ENCODE peak calls at places on chromosomes 1 and 21, in ten cellular contexts. One of them, this sample, is unnamed.

GRCh38 chr1:21289700-21290545 is at the start of gene ECE1:
- DNase-seq in T-helper 1 cell: peak; percentile 62
- DNase-seq in MCF 10A: peak; percentile 34
- DNase-seq in AG10803: no peak
- DNase-seq in fibroblast of mammary gland: no peak
- DNase-seq in NCI-H1105: peak; percentile 44
- DNase-seq in C1 segment of cervical spinal cord: no peak
- DNase-seq in neural progenitor cell: peak; percentile 76
- DNase-seq in NK-92 treated with Interleukin-12 subunit alpha and Interleukin-12 subunit beta, amount 100 ng/mL, for 24 hours: no peak
- DNase-seq in activated T-cell treated with anti-CD3 and anti-CD28 coated beads, Interleukin-2, amount 50 U/mL, for 72 hours: peak; percentile 56
- DNase-seq in this sample: no peak

GRCh38 chr1:21774835-21775541 is 8.0 kb downstream of the USP48 start:
- DNase-seq in T-helper 1 cell: no peak
- DNase-seq in MCF 10A: no peak
- DNase-seq in AG10803: no peak
- DNase-seq in fibroblast of mammary gland: no peak
- DNase-seq in NCI-H1105: no peak
- DNase-seq in C1 segment of cervical spinal cord: no peak
- DNase-seq in neural progenitor cell: no peak
- DNase-seq in NK-92 treated with Interleukin-12 subunit alpha and Interleukin-12 subunit beta, amount 100 ng/mL, for 24 hours: no peak
- DNase-seq in activated T-cell treated with anti-CD3 and anti-CD28 coated beads, Interleukin-2, amount 50 U/mL, for 72 hours: no peak
- DNase-seq in this sample: no peak

GRCh38 chr1:244096066-244096610 is 45.1 kb downstream of the ZBTB18 start:
- DNase-seq in T-helper 1 cell: no peak
- DNase-seq in MCF 10A: no peak
- DNase-seq in AG10803: no peak
- DNase-seq in fibroblast of mammary gland: no peak
- DNase-seq in NCI-H1105: no peak
- DNase-seq in C1 segment of cervical spinal cord: no peak
- DNase-seq in neural progenitor cell: no peak
- DNase-seq in NK-92 treated with Interleukin-12 subunit alpha and Interleukin-12 subunit beta, amount 100 ng/mL, for 24 hours: no peak
- DNase-seq in activated T-cell treated with anti-CD3 and anti-CD28 coated beads, Interleukin-2, amount 50 U/mL, for 72 hours: no peak
- DNase-seq in this sample: no peak

GRCh38 chr1:243233908-243234307 is 21.2 kb downstream of the CEP170 start:
- DNase-seq in T-helper 1 cell: no peak
- DNase-seq in MCF 10A: no peak
- DNase-seq in AG10803: peak; percentile 74
- DNase-seq in fibroblast of mammary gland: peak; percentile 89
- DNase-seq in NCI-H1105: no peak
- DNase-seq in C1 segment of cervical spinal cord: no peak
- DNase-seq in neural progenitor cell: no peak
- DNase-seq in NK-92 treated with Interleukin-12 subunit alpha and Interleukin-12 subunit beta, amount 100 ng/mL, for 24 hours: no peak
- DNase-seq in activated T-cell treated with anti-CD3 and anti-CD28 coated beads, Interleukin-2, amount 50 U/mL, for 72 hours: no peak
- DNase-seq in this sample: peak; percentile 80

GRCh38 chr1:34739613-34740012 is 15.2 kb upstream of the GJB5 start:
- DNase-seq in T-helper 1 cell: no peak
- DNase-seq in MCF 10A: no peak
- DNase-seq in AG10803: no peak
- DNase-seq in fibroblast of mammary gland: no peak
- DNase-seq in NCI-H1105: no peak
- DNase-seq in C1 segment of cervical spinal cord: no peak
- DNase-seq in neural progenitor cell: peak; percentile 63
- DNase-seq in NK-92 treated with Interleukin-12 subunit alpha and Interleukin-12 subunit beta, amount 100 ng/mL, for 24 hours: no peak
- DNase-seq in activated T-cell treated with anti-CD3 and anti-CD28 coated beads, Interleukin-2, amount 50 U/mL, for 72 hours: no peak
- DNase-seq in this sample: no peak

GRCh38 chr1:234732671-234733390 is 122.9 kb upstream of the IRF2BP2 start:
- DNase-seq in T-helper 1 cell: no peak
- DNase-seq in MCF 10A: no peak
- DNase-seq in AG10803: no peak
- DNase-seq in fibroblast of mammary gland: no peak
- DNase-seq in NCI-H1105: no peak
- DNase-seq in C1 segment of cervical spinal cord: no peak
- DNase-seq in neural progenitor cell: no peak
- DNase-seq in NK-92 treated with Interleukin-12 subunit alpha and Interleukin-12 subunit beta, amount 100 ng/mL, for 24 hours: no peak
- DNase-seq in activated T-cell treated with anti-CD3 and anti-CD28 coated beads, Interleukin-2, amount 50 U/mL, for 72 hours: no peak
- DNase-seq in this sample: no peak

GRCh38 chr1:156074661-156075060 is 7.6 kb downstream of the MEX3A start:
- DNase-seq in T-helper 1 cell: no peak
- DNase-seq in MCF 10A: no peak
- DNase-seq in AG10803: no peak
- DNase-seq in fibroblast of mammary gland: no peak
- DNase-seq in NCI-H1105: no peak
- DNase-seq in C1 segment of cervical spinal cord: no peak
- DNase-seq in neural progenitor cell: peak; percentile 47
- DNase-seq in NK-92 treated with Interleukin-12 subunit alpha and Interleukin-12 subunit beta, amount 100 ng/mL, for 24 hours: no peak
- DNase-seq in activated T-cell treated with anti-CD3 and anti-CD28 coated beads, Interleukin-2, amount 50 U/mL, for 72 hours: no peak
- DNase-seq in this sample: no peak

GRCh38 chr1:231420299-231420958 is 1.7 kb downstream of the EGLN1 start:
- DNase-seq in T-helper 1 cell: no peak
- DNase-seq in MCF 10A: peak; percentile 46
- DNase-seq in AG10803: peak; percentile 10
- DNase-seq in fibroblast of mammary gland: peak; percentile 40
- DNase-seq in NCI-H1105: no peak
- DNase-seq in C1 segment of cervical spinal cord: no peak
- DNase-seq in neural progenitor cell: peak; percentile 27
- DNase-seq in NK-92 treated with Interleukin-12 subunit alpha and Interleukin-12 subunit beta, amount 100 ng/mL, for 24 hours: no peak
- DNase-seq in activated T-cell treated with anti-CD3 and anti-CD28 coated beads, Interleukin-2, amount 50 U/mL, for 72 hours: no peak
- DNase-seq in this sample: peak; percentile 47

GRCh38 chr21:36065497-36066036 is 4.3 kb upstream of the CBR1 start:
- DNase-seq in T-helper 1 cell: no peak
- DNase-seq in MCF 10A: peak; percentile 47
- DNase-seq in AG10803: peak; percentile 60
- DNase-seq in fibroblast of mammary gland: peak; percentile 80
- DNase-seq in NCI-H1105: no peak
- DNase-seq in C1 segment of cervical spinal cord: no peak
- DNase-seq in neural progenitor cell: no peak
- DNase-seq in NK-92 treated with Interleukin-12 subunit alpha and Interleukin-12 subunit beta, amount 100 ng/mL, for 24 hours: no peak
- DNase-seq in activated T-cell treated with anti-CD3 and anti-CD28 coated beads, Interleukin-2, amount 50 U/mL, for 72 hours: peak; percentile 24
- DNase-seq in this sample: peak; percentile 74

GRCh38 chr21:14742119-14742518 is 196.0 kb upstream of the SAMSN1 start:
- DNase-seq in T-helper 1 cell: no peak
- DNase-seq in MCF 10A: no peak
- DNase-seq in AG10803: no peak
- DNase-seq in fibroblast of mammary gland: peak; percentile 6
- DNase-seq in NCI-H1105: no peak
- DNase-seq in C1 segment of cervical spinal cord: no peak
- DNase-seq in neural progenitor cell: no peak
- DNase-seq in NK-92 treated with Interleukin-12 subunit alpha and Interleukin-12 subunit beta, amount 100 ng/mL, for 24 hours: no peak
- DNase-seq in activated T-cell treated with anti-CD3 and anti-CD28 coated beads, Interleukin-2, amount 50 U/mL, for 72 hours: no peak
- DNase-seq in this sample: peak; percentile 53

GRCh38 chr1:64938991-64939390 is 27.4 kb downstream of the JAK1 start:
- DNase-seq in T-helper 1 cell: no peak
- DNase-seq in MCF 10A: no peak
- DNase-seq in AG10803: no peak
- DNase-seq in fibroblast of mammary gland: no peak
- DNase-seq in NCI-H1105: no peak
- DNase-seq in C1 segment of cervical spinal cord: no peak
- DNase-seq in neural progenitor cell: no peak
- DNase-seq in NK-92 treated with Interleukin-12 subunit alpha and Interleukin-12 subunit beta, amount 100 ng/mL, for 24 hours: no peak
- DNase-seq in activated T-cell treated with anti-CD3 and anti-CD28 coated beads, Interleukin-2, amount 50 U/mL, for 72 hours: no peak
- DNase-seq in this sample: no peak

GRCh38 chr1:109484519-109484975 is 842 bp downstream of the ATXN7L2 start:
- DNase-seq in T-helper 1 cell: no peak
- DNase-seq in MCF 10A: no peak
- DNase-seq in AG10803: no peak
- DNase-seq in fibroblast of mammary gland: peak; percentile 9
- DNase-seq in NCI-H1105: no peak
- DNase-seq in C1 segment of cervical spinal cord: no peak
- DNase-seq in neural progenitor cell: peak; percentile 48
- DNase-seq in NK-92 treated with Interleukin-12 subunit alpha and Interleukin-12 subunit beta, amount 100 ng/mL, for 24 hours: no peak
- DNase-seq in activated T-cell treated with anti-CD3 and anti-CD28 coated beads, Interleukin-2, amount 50 U/mL, for 72 hours: no peak
- DNase-seq in this sample: no peak

GRCh38 chr21:41932191-41932575 is 21.6 kb downstream of the C2CD2 start:
- DNase-seq in T-helper 1 cell: no peak
- DNase-seq in MCF 10A: peak; percentile 91
- DNase-seq in AG10803: peak; percentile 76
- DNase-seq in fibroblast of mammary gland: peak; percentile 93
- DNase-seq in NCI-H1105: no peak
- DNase-seq in C1 segment of cervical spinal cord: no peak
- DNase-seq in neural progenitor cell: no peak
- DNase-seq in NK-92 treated with Interleukin-12 subunit alpha and Interleukin-12 subunit beta, amount 100 ng/mL, for 24 hours: no peak
- DNase-seq in activated T-cell treated with anti-CD3 and anti-CD28 coated beads, Interleukin-2, amount 50 U/mL, for 72 hours: no peak
- DNase-seq in this sample: peak; percentile 79

GRCh38 chr21:46554431-46555224 is 50.3 kb downstream of the S100B start:
- DNase-seq in T-helper 1 cell: no peak
- DNase-seq in MCF 10A: peak; percentile 22
- DNase-seq in AG10803: no peak
- DNase-seq in fibroblast of mammary gland: no peak
- DNase-seq in NCI-H1105: no peak
- DNase-seq in C1 segment of cervical spinal cord: no peak
- DNase-seq in neural progenitor cell: no peak
- DNase-seq in NK-92 treated with Interleukin-12 subunit alpha and Interleukin-12 subunit beta, amount 100 ng/mL, for 24 hours: no peak
- DNase-seq in activated T-cell treated with anti-CD3 and anti-CD28 coated beads, Interleukin-2, amount 50 U/mL, for 72 hours: no peak
- DNase-seq in this sample: no peak

GRCh38 chr1:210123924-210124589 is 108.5 kb upstream of the SERTAD4 start:
- DNase-seq in T-helper 1 cell: no peak
- DNase-seq in MCF 10A: peak; percentile 80
- DNase-seq in AG10803: peak; percentile 60
- DNase-seq in fibroblast of mammary gland: peak; percentile 87
- DNase-seq in NCI-H1105: no peak
- DNase-seq in C1 segment of cervical spinal cord: no peak
- DNase-seq in neural progenitor cell: no peak
- DNase-seq in NK-92 treated with Interleukin-12 subunit alpha and Interleukin-12 subunit beta, amount 100 ng/mL, for 24 hours: no peak
- DNase-seq in activated T-cell treated with anti-CD3 and anti-CD28 coated beads, Interleukin-2, amount 50 U/mL, for 72 hours: no peak
- DNase-seq in this sample: peak; percentile 11

GRCh38 chr1:81802601-81803422 is 2.1 kb downstream of the ADGRL2 start:
- DNase-seq in T-helper 1 cell: no peak
- DNase-seq in MCF 10A: peak; percentile 64
- DNase-seq in AG10803: peak; percentile 44
- DNase-seq in fibroblast of mammary gland: peak; percentile 58
- DNase-seq in NCI-H1105: peak; percentile 53
- DNase-seq in C1 segment of cervical spinal cord: no peak
- DNase-seq in neural progenitor cell: peak; percentile 76
- DNase-seq in NK-92 treated with Interleukin-12 subunit alpha and Interleukin-12 subunit beta, amount 100 ng/mL, for 24 hours: no peak
- DNase-seq in activated T-cell treated with anti-CD3 and anti-CD28 coated beads, Interleukin-2, amount 50 U/mL, for 72 hours: no peak
- DNase-seq in this sample: peak; percentile 64

GRCh38 chr1:63827411-63828321 is 53.8 kb downstream of the ROR1 start:
- DNase-seq in T-helper 1 cell: no peak
- DNase-seq in MCF 10A: peak; percentile 9
- DNase-seq in AG10803: peak; percentile 76
- DNase-seq in fibroblast of mammary gland: peak; percentile 63
- DNase-seq in NCI-H1105: no peak
- DNase-seq in C1 segment of cervical spinal cord: no peak
- DNase-seq in neural progenitor cell: no peak
- DNase-seq in NK-92 treated with Interleukin-12 subunit alpha and Interleukin-12 subunit beta, amount 100 ng/mL, for 24 hours: no peak
- DNase-seq in activated T-cell treated with anti-CD3 and anti-CD28 coated beads, Interleukin-2, amount 50 U/mL, for 72 hours: no peak
- DNase-seq in this sample: peak; percentile 27

GRCh38 chr1:18119978-18120377 is 12.4 kb downstream of the IGSF21 start:
- DNase-seq in T-helper 1 cell: no peak
- DNase-seq in MCF 10A: no peak
- DNase-seq in AG10803: no peak
- DNase-seq in fibroblast of mammary gland: no peak
- DNase-seq in NCI-H1105: no peak
- DNase-seq in C1 segment of cervical spinal cord: no peak
- DNase-seq in neural progenitor cell: no peak
- DNase-seq in NK-92 treated with Interleukin-12 subunit alpha and Interleukin-12 subunit beta, amount 100 ng/mL, for 24 hours: no peak
- DNase-seq in activated T-cell treated with anti-CD3 and anti-CD28 coated beads, Interleukin-2, amount 50 U/mL, for 72 hours: no peak
- DNase-seq in this sample: no peak

GRCh38 chr1:234874291-234875288 is 254.0 kb downstream of the TOMM20 start:
- DNase-seq in T-helper 1 cell: no peak
- DNase-seq in MCF 10A: no peak
- DNase-seq in AG10803: no peak
- DNase-seq in fibroblast of mammary gland: peak; percentile 38
- DNase-seq in NCI-H1105: no peak
- DNase-seq in C1 segment of cervical spinal cord: no peak
- DNase-seq in neural progenitor cell: no peak
- DNase-seq in NK-92 treated with Interleukin-12 subunit alpha and Interleukin-12 subunit beta, amount 100 ng/mL, for 24 hours: no peak
- DNase-seq in activated T-cell treated with anti-CD3 and anti-CD28 coated beads, Interleukin-2, amount 50 U/mL, for 72 hours: no peak
- DNase-seq in this sample: no peak

GRCh38 chr1:209766051-209766450 is 10.2 kb downstream of the TRAF3IP3 start:
- DNase-seq in T-helper 1 cell: no peak
- DNase-seq in MCF 10A: peak; percentile 46
- DNase-seq in AG10803: no peak
- DNase-seq in fibroblast of mammary gland: no peak
- DNase-seq in NCI-H1105: no peak
- DNase-seq in C1 segment of cervical spinal cord: no peak
- DNase-seq in neural progenitor cell: no peak
- DNase-seq in NK-92 treated with Interleukin-12 subunit alpha and Interleukin-12 subunit beta, amount 100 ng/mL, for 24 hours: no peak
- DNase-seq in activated T-cell treated with anti-CD3 and anti-CD28 coated beads, Interleukin-2, amount 50 U/mL, for 72 hours: no peak
- DNase-seq in this sample: peak; percentile 8

GRCh38 chr1:91684599-91685196 is 184.0 kb downstream of the CDC7 start:
- DNase-seq in T-helper 1 cell: no peak
- DNase-seq in MCF 10A: no peak
- DNase-seq in AG10803: peak; percentile 72
- DNase-seq in fibroblast of mammary gland: peak; percentile 62
- DNase-seq in NCI-H1105: no peak
- DNase-seq in C1 segment of cervical spinal cord: no peak
- DNase-seq in neural progenitor cell: no peak
- DNase-seq in NK-92 treated with Interleukin-12 subunit alpha and Interleukin-12 subunit beta, amount 100 ng/mL, for 24 hours: no peak
- DNase-seq in activated T-cell treated with anti-CD3 and anti-CD28 coated beads, Interleukin-2, amount 50 U/mL, for 72 hours: peak; percentile 30
- DNase-seq in this sample: peak; percentile 45

GRCh38 chr1:37732111-37732780 is 32.7 kb downstream of the EPHA10 start:
- DNase-seq in T-helper 1 cell: no peak
- DNase-seq in MCF 10A: no peak
- DNase-seq in AG10803: no peak
- DNase-seq in fibroblast of mammary gland: no peak
- DNase-seq in NCI-H1105: no peak
- DNase-seq in C1 segment of cervical spinal cord: no peak
- DNase-seq in neural progenitor cell: no peak
- DNase-seq in NK-92 treated with Interleukin-12 subunit alpha and Interleukin-12 subunit beta, amount 100 ng/mL, for 24 hours: no peak
- DNase-seq in activated T-cell treated with anti-CD3 and anti-CD28 coated beads, Interleukin-2, amount 50 U/mL, for 72 hours: no peak
- DNase-seq in this sample: no peak

GRCh38 chr1:56797079-56797685 is 22.0 kb downstream of the FYB2 start:
- DNase-seq in T-helper 1 cell: no peak
- DNase-seq in MCF 10A: peak; percentile 88
- DNase-seq in AG10803: no peak
- DNase-seq in fibroblast of mammary gland: no peak
- DNase-seq in NCI-H1105: peak; percentile 83
- DNase-seq in C1 segment of cervical spinal cord: no peak
- DNase-seq in neural progenitor cell: no peak
- DNase-seq in NK-92 treated with Interleukin-12 subunit alpha and Interleukin-12 subunit beta, amount 100 ng/mL, for 24 hours: no peak
- DNase-seq in activated T-cell treated with anti-CD3 and anti-CD28 coated beads, Interleukin-2, amount 50 U/mL, for 72 hours: no peak
- DNase-seq in this sample: no peak

GRCh38 chr1:31417148-31417547 is 4.1 kb downstream of the SERINC2 start:
- DNase-seq in T-helper 1 cell: no peak
- DNase-seq in MCF 10A: no peak
- DNase-seq in AG10803: no peak
- DNase-seq in fibroblast of mammary gland: no peak
- DNase-seq in NCI-H1105: no peak
- DNase-seq in C1 segment of cervical spinal cord: no peak
- DNase-seq in neural progenitor cell: no peak
- DNase-seq in NK-92 treated with Interleukin-12 subunit alpha and Interleukin-12 subunit beta, amount 100 ng/mL, for 24 hours: no peak
- DNase-seq in activated T-cell treated with anti-CD3 and anti-CD28 coated beads, Interleukin-2, amount 50 U/mL, for 72 hours: no peak
- DNase-seq in this sample: no peak

GRCh38 chr1:100539836-100540536 is 2.0 kb downstream of the GPR88 start:
- DNase-seq in T-helper 1 cell: no peak
- DNase-seq in MCF 10A: no peak
- DNase-seq in AG10803: peak; percentile 23
- DNase-seq in fibroblast of mammary gland: peak; percentile 24
- DNase-seq in NCI-H1105: no peak
- DNase-seq in C1 segment of cervical spinal cord: no peak
- DNase-seq in neural progenitor cell: peak; percentile 67
- DNase-seq in NK-92 treated with Interleukin-12 subunit alpha and Interleukin-12 subunit beta, amount 100 ng/mL, for 24 hours: no peak
- DNase-seq in activated T-cell treated with anti-CD3 and anti-CD28 coated beads, Interleukin-2, amount 50 U/mL, for 72 hours: peak; percentile 23
- DNase-seq in this sample: peak; percentile 28

This sample was measured in choroid plexus epithelial cell.